ENCODE peak calls at places on chromosome 2, in six cellular contexts. Z is AML-193; P is Kasumi-1; G is fibroblast of lung; D is kidney; S is activated CD4-positive, alpha-beta T cell treated with anti-CD3 and anti-CD28 coated beads for 24 hours. F is an unnamed sample.

GRCh38 chr2:160388464-160389263 is 104.9 kb downstream of the RBMS1 start:
- DNase-seq in P (peak), D (no peak), G (no peak), S (no peak), Z (peak), F (no peak)

GRCh38 chr2:43239981-43240761 is 13.8 kb upstream of the ZFP36L2 start:
- DNase-seq in S (no peak), P (peak), G (no peak), Z (no peak), D (no peak), F (no peak)

GRCh38 chr2:240291337-240291751 is 144.1 kb upstream of the GPC1 start:
- DNase-seq in Z (no peak), S (no peak), P (no peak), D (peak), G (no peak), F (no peak)

GRCh38 chr2:105313877-105314276 is 15.7 kb downstream of the TGFBRAP1 start:
- DNase-seq in Z (peak), G (no peak), D (no peak), S (no peak), P (peak), F (no peak)

GRCh38 chr2:109242654-109243331 is 113.8 kb downstream of the SH3RF3 start:
- DNase-seq in G (peak), P (no peak), S (no peak), D (no peak), Z (no peak), F (no peak)

GRCh38 chr2:70412294-70413075 is 110.6 kb upstream of the FAM136A start:
- DNase-seq in P (no peak), G (no peak), Z (no peak), D (no peak), S (no peak), F (no peak)

GRCh38 chr2:152602750-152603149 is 114.5 kb downstream of the PRPF40A start:
- DNase-seq in P (peak), Z (no peak), D (no peak), G (no peak), S (no peak), F (no peak)

GRCh38 chr2:216774180-216774579 is 78.8 kb upstream of the IGFBP5 start:
- DNase-seq in P (no peak), D (no peak), S (no peak), Z (no peak), G (no peak), F (no peak)

GRCh38 chr2:205685314-205686230 is 3.3 kb downstream of the NRP2 start:
- DNase-seq in D (peak), Z (no peak), G (peak), S (no peak), P (no peak), F (no peak)

GRCh38 chr2:100293341-100294161 is 28.8 kb downstream of the LONRF2 start:
- DNase-seq in P (no peak), G (no peak), S (no peak), Z (no peak), D (no peak), F (no peak)

GRCh38 chr2:141493936-141494335 is 636.9 kb downstream of the LRP1B start:
- DNase-seq in S (no peak), D (no peak), G (no peak), P (no peak), Z (no peak), F (no peak)

GRCh38 chr2:100262555-100263320 is 59.6 kb downstream of the LONRF2 start:
- DNase-seq in D (no peak), G (peak), P (peak), Z (peak), S (peak), F (no peak)

GRCh38 chr2:210269148-210269547 is 43.9 kb upstream of the ACADL start:
- DNase-seq in D (no peak), G (no peak), S (no peak), Z (no peak), P (no peak), F (no peak)

F was measured in iPS DF 19.7.